ENCODE peak calls at places on chromosomes 12 and 14, in five cellular contexts. G is IMR-90, H is thyroid gland, O is uterus, E is body of pancreas. M is an unnamed sample.

GRCh38 chr14:66635435-66635834 is 127.5 kb downstream of the GPHN start:
- DNase-seq in G (no peak), H (no peak), O (no peak), E (no peak), M (no peak)

GRCh38 chr12:92629349-92630065 is 73.3 kb upstream of the PLEKHG7 start:
- DNase-seq in G (peak; percentile 58), H (peak; percentile 92), O (no peak), E (peak; percentile 35), M (no peak)

GRCh38 chr12:29286081-29286800 is 94.7 kb downstream of the ERGIC2 start:
- DNase-seq in G (peak; percentile 25), H (no peak), O (no peak), E (no peak), M (no peak)

GRCh38 chr14:66496188-66496807 is 10.1 kb downstream of the CCDC196 start:
- DNase-seq in G (no peak), H (peak; percentile 19), O (no peak), E (peak; percentile 31), M (no peak)

GRCh38 chr14:54836231-54836630 is 66.4 kb downstream of the GCH1 start:
- DNase-seq in G (no peak), H (no peak), O (no peak), E (no peak), M (no peak)

GRCh38 chr12:30988887-30989286 is 62.3 kb downstream of the TSPAN11 start:
- DNase-seq in G (no peak), H (peak; percentile 20), O (no peak), E (peak; percentile 80), M (no peak)

GRCh38 chr12:131894313-131894860 is at the start of gene ULK1:
- DNase-seq in G (peak; percentile 80), H (peak; percentile 92), O (peak; percentile 94), E (peak; percentile 97), M (peak; percentile 96)

GRCh38 chr12:95269892-95270291 is 52.3 kb downstream of the VEZT start:
- DNase-seq in G (no peak), H (no peak), O (no peak), E (no peak), M (no peak)

GRCh38 chr14:73662439-73663056 is 17.8 kb downstream of the DNAL1 start:
- DNase-seq in G (peak; percentile 94), H (peak; percentile 12), O (peak; percentile 26), E (no peak), M (no peak)

GRCh38 chr14:92847220-92848148 is 53.4 kb downstream of the GOLGA5 start:
- DNase-seq in G (no peak), H (no peak), O (no peak), E (no peak), M (no peak)

GRCh38 chr12:108800591-108800990 is 56.8 kb downstream of the SSH1 start:
- DNase-seq in G (peak; percentile 67), H (no peak), O (no peak), E (no peak), M (no peak)

GRCh38 chr12:108804361-108804949 is 52.9 kb downstream of the SSH1 start:
- DNase-seq in G (peak; percentile 95), H (no peak), O (peak; percentile 83), E (no peak), M (no peak)

GRCh38 chr12:108803428-108804105 is 53.8 kb downstream of the SSH1 start:
- DNase-seq in G (peak; percentile 94), H (peak; percentile 72), O (peak; percentile 75), E (peak; percentile 82), M (no peak)

GRCh38 chr12:108801736-108802665 is 55.4 kb downstream of the SSH1 start:
- DNase-seq in G (peak; percentile 83), H (peak; percentile 22), O (peak; percentile 66), E (no peak), M (no peak)

DNA sequence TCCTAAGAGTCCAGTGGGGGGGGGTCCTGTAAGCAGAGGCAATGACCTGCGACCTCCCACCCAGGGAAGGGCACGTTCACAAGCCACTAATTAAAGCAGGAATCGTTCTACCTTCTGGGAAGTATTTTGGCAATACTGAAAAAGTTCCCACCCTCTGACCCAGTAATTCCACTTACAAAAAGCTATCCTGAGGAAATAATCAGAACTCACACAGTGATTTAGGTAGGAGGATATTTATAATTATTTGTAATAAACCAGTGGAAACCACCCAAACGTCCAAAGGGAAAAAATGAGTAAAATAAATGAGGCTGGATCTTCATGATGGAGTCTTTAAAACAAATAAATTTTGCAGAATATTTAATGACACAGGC is 54.7 kb downstream of the SSH1 start:
- DNase-seq in G (peak; percentile 45), H (no peak), O (no peak), E (no peak), M (no peak)
- H3K27ac ChIP-seq in G (peak overlapping the region; percentile 99), H (peak overlapping the region; percentile 71), O (peak overlapping the region; percentile 96), E (no peak overlapping the region), M (peak overlapping the region; percentile 88)

DNA sequence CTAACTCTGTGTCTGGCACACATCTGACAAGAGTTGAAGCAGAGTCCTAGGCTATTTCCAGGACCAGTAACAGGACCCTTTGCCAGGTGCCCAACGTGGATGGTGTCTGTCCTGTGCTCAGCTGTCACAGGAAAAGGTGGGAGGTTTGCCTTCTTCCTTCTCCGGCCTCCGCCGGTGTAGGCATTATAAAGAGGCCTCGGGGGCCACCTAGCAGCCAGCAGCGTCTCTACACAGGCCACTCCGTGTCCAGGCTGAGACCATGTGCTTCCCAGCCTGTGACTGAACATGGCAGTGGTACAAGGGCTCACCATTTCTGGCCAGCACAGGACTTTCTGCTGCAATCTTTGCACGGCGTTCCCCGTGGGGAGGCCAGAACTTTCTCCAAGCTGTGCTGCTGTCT is 60.7 kb upstream of the GPATCH2L start:
- DNase-seq in G (no peak), H (peak; percentile 9), O (peak; percentile 64), E (peak; percentile 37), M (peak; percentile 91)
- TF ChIP-seq CTCF in G (no peak), H (no peak), O (peak; percentile 17), E (no peak), M (no peak)

GRCh38 chr14:77043984-77044485 is 15.5 kb upstream of the IRF2BPL start:
- DNase-seq in G (no peak), H (peak; percentile 42), O (no peak), E (no peak), M (no peak)

GRCh38 chr14:77044776-77045569 is 16.5 kb upstream of the IRF2BPL start:
- DNase-seq in G (no peak), H (no peak), O (peak; percentile 79), E (peak; percentile 44), M (no peak)

GRCh38 chr14:77045570-77045890 is 17.0 kb upstream of the IRF2BPL start:
- DNase-seq in G (no peak), H (peak; percentile 83), O (no peak), E (peak; percentile 70), M (no peak)

GRCh38 chr14:77043177-77043983 is 14.9 kb upstream of the IRF2BPL start:
- DNase-seq in G (peak; percentile 91), H (no peak), O (peak; percentile 64), E (no peak), M (peak; percentile 89)

GRCh38 chr14:77046706-77047105 is 18.2 kb upstream of the IRF2BPL start:
- DNase-seq in G (no peak), H (no peak), O (no peak), E (no peak), M (no peak)
- TF ChIP-seq POLR2A in G (no peak), H (no peak), O (no peak), E (no peak), M (no peak)

GRCh38 chr14:24167527-24168114 is 4.3 kb upstream of the REC8 start:
- DNase-seq in G (no peak), H (no peak), O (no peak), E (no peak), M (no peak)
- H3K27ac ChIP-seq in G (no peak overlapping the region), H (no peak overlapping the region), O (no peak overlapping the region), E (no peak overlapping the region), M (no peak overlapping the region)

GRCh38 chr12:91413591-91413990 is 231.0 kb upstream of the DCN start:
- DNase-seq in G (no peak), H (no peak), O (no peak), E (no peak), M (no peak)
- TF ChIP-seq CTCF in G (no peak), H (no peak), O (no peak), E (no peak), M (no peak)

GRCh38 chr12:124173692-124174091 is 121.2 kb upstream of the RFLNA start:
- DNase-seq in G (no peak), H (no peak), O (no peak), E (no peak), M (no peak)

GRCh38 chr12:124174406-124174805 is 120.5 kb upstream of the RFLNA start:
- DNase-seq in G (no peak), H (no peak), O (no peak), E (no peak), M (no peak)

GRCh38 chr12:124175731-124176130 is 119.2 kb upstream of the RFLNA start:
- DNase-seq in G (no peak), H (no peak), O (no peak), E (no peak), M (no peak)

GRCh38 chr12:124172646-124173045 is 122.2 kb upstream of the RFLNA start:
- DNase-seq in G (no peak), H (no peak), O (no peak), E (no peak), M (no peak)

GRCh38 chr12:124174949-124175348 is 119.9 kb upstream of the RFLNA start:
- DNase-seq in G (no peak), H (no peak), O (no peak), E (no peak), M (no peak)
- TF ChIP-seq POLR2A in G (no peak), H (no peak), O (no peak), E (no peak), M (no peak)

M was measured in suprapubic skin.